ENCODE peak calls at places on chromosomes 12 and 14, in five cellular contexts. One of them, this sample, is unnamed.

GRCh38 chr12:131211279-131211938 is 257.7 kb downstream of the ADGRD1 start:
- DNase-seq in NCI-H82: no peak
- DNase-seq in NCI-H1105: no peak
- DNase-seq in AG04450: no peak
- DNase-seq in H4: no peak
- DNase-seq in this sample: no peak

GRCh38 chr12:9702239-9702638 is 30.7 kb downstream of the CLECL1 start:
- DNase-seq in NCI-H82: no peak
- DNase-seq in NCI-H1105: no peak
- DNase-seq in AG04450: no peak
- DNase-seq in H4: no peak
- DNase-seq in this sample: no peak

GRCh38 chr14:95635051-95635450 is 51.2 kb upstream of the TCL1B start:
- DNase-seq in NCI-H82: no peak
- DNase-seq in NCI-H1105: no peak
- DNase-seq in AG04450: no peak
- DNase-seq in H4: no peak
- DNase-seq in this sample: no peak

GRCh38 chr12:34396861-34397590 is 374.7 kb downstream of the ALG10 start:
- DNase-seq in NCI-H82: no peak
- DNase-seq in NCI-H1105: no peak
- DNase-seq in AG04450: no peak
- DNase-seq in H4: no peak
- DNase-seq in this sample: no peak

GRCh38 chr12:63093711-63094110 is 57.3 kb downstream of the AVPR1A start:
- DNase-seq in NCI-H82: no peak
- DNase-seq in NCI-H1105: no peak
- DNase-seq in AG04450: no peak
- DNase-seq in H4: no peak
- DNase-seq in this sample: no peak

GRCh38 chr12:53659609-53660008 is 16.3 kb downstream of the ATP5MC2 start:
- DNase-seq in NCI-H82: no peak
- DNase-seq in NCI-H1105: no peak
- DNase-seq in AG04450: no peak
- DNase-seq in H4: no peak
- DNase-seq in this sample: no peak

GRCh38 chr14:29999013-29999539 is 71.4 kb upstream of the PRKD1 start:
- DNase-seq in NCI-H82: peak; percentile 22
- DNase-seq in NCI-H1105: no peak
- DNase-seq in AG04450: no peak
- DNase-seq in H4: no peak
- DNase-seq in this sample: no peak

GRCh38 chr14:103097994-103098957 is 3.8 kb downstream of the EXOC3L4 start:
- DNase-seq in NCI-H82: no peak
- DNase-seq in NCI-H1105: no peak
- DNase-seq in AG04450: no peak
- DNase-seq in H4: no peak
- DNase-seq in this sample: peak; percentile 16

This sample was measured in WTC11.